ENCODE peak calls at places on chromosome 6, in nine cellular contexts. G is activated CD4-positive, alpha-beta T cell treated with anti-CD3 and anti-CD28 coated beads for 24 hours; H is OCI-LY7; B is psoas muscle; I is astrocyte of the spinal cord; C is aorta; W is AG09309; Z is effector CD4-positive, alpha-beta T cell; P is activated naive CD8-positive, alpha-beta T cell treated with anti-CD3 and anti-CD28 coated beads for 36 hours. J is an unnamed sample.

GRCh38 chr6:148166339-148166949 is 176.2 kb upstream of the SASH1 start:
- DNase-seq in G (no peak), H (peak; percentile 48), B (no peak), I (peak; percentile 72), C (no peak), W (peak; percentile 46), Z (no peak), P (no peak), J (no peak)

GRCh38 chr6:114342826-114343781 is at the start of gene HS3ST5:
- DNase-seq in G (no peak), H (no peak), B (peak; percentile 25), I (no peak), C (peak; percentile 32), W (no peak), Z (no peak), P (peak; percentile 8), J (peak; percentile 4)

GRCh38 chr6:53284901-53285300 is 63.8 kb downstream of the ELOVL5 start:
- DNase-seq in G (no peak), H (no peak), B (no peak), I (no peak), C (no peak), W (no peak), Z (no peak), P (no peak), J (no peak)

GRCh38 chr6:54003316-54003715 is 107.9 kb upstream of the MLIP start:
- DNase-seq in G (no peak), H (no peak), B (no peak), I (no peak), C (no peak), W (no peak), Z (no peak), P (no peak), J (no peak)

GRCh38 chr6:154754152-154754551 is 20.9 kb downstream of the SCAF8 start:
- DNase-seq in G (no peak), H (no peak), B (no peak), I (peak; percentile 46), C (no peak), W (no peak), Z (no peak), P (no peak), J (no peak)

GRCh38 chr6:56104591-56104990 is 142.8 kb downstream of the COL21A1 start:
- DNase-seq in G (no peak), H (no peak), B (no peak), I (no peak), C (no peak), W (no peak), Z (no peak), P (no peak), J (no peak)

GRCh38 chr6:56657364-56657763 is 14.7 kb upstream of the DST start:
- DNase-seq in G (no peak), H (no peak), B (no peak), I (no peak), C (no peak), W (no peak), Z (no peak), P (no peak), J (no peak)

GRCh38 chr6:11260249-11261038 is 28.0 kb upstream of the NEDD9 start:
- DNase-seq in G (no peak), H (no peak), B (no peak), I (no peak), C (no peak), W (no peak), Z (no peak), P (no peak), J (no peak)

GRCh38 chr6:33170176-33171095 is 21.8 kb downstream of the COL11A2 start:
- DNase-seq in G (no peak), H (peak; percentile 24), B (no peak), I (no peak), C (no peak), W (no peak), Z (no peak), P (no peak), J (no peak)

GRCh38 chr6:42041131-42042055 is 8.9 kb upstream of the TAF8 start:
- DNase-seq in G (no peak), H (no peak), B (no peak), I (peak; percentile 36), C (no peak), W (no peak), Z (no peak), P (no peak), J (no peak)